ENCODE peak calls at places on chromosomes 1 and 21, in four cellular contexts. One of them, this sample, is unnamed. For H3K4me1, the result is how much of the 10 kb centered on the place peaks cover.

GRCh38 chr1:187624812-187625542 is 796.2 kb downstream of the PLA2G4A start:
- DNase-seq in right atrium auricular region: no peak
- DNase-seq in endodermal cell: no peak
- DNase-seq in CD8-positive, alpha-beta T cell: no peak
- DNase-seq in this sample: no peak

GRCh38 chr1:157399984-157400382 is 152.3 kb downstream of the FCRL5 start:
- DNase-seq in right atrium auricular region: no peak
- DNase-seq in endodermal cell: peak
- DNase-seq in CD8-positive, alpha-beta T cell: no peak
- DNase-seq in this sample: no peak

GRCh38 chr1:33295023-33295422 is 25.9 kb downstream of the A3GALT2 start:
- DNase-seq in right atrium auricular region: no peak
- DNase-seq in endodermal cell: peak
- DNase-seq in CD8-positive, alpha-beta T cell: no peak
- DNase-seq in this sample: no peak

GRCh38 chr1:26959722-26960624 is at the start of gene KDF1:
- DNase-seq in right atrium auricular region: no peak
- DNase-seq in endodermal cell: peak
- DNase-seq in CD8-positive, alpha-beta T cell: peak
- DNase-seq in this sample: no peak

GRCh38 chr21:36747815-36748381 is 49.0 kb downstream of the SIM2 start:
- DNase-seq in right atrium auricular region: no peak
- DNase-seq in endodermal cell: peak
- DNase-seq in CD8-positive, alpha-beta T cell: no peak
- DNase-seq in this sample: peak

GRCh38 chr1:11951901-11952300 is 17.4 kb downstream of the PLOD1 start:
- DNase-seq in right atrium auricular region: no peak
- DNase-seq in endodermal cell: no peak
- DNase-seq in CD8-positive, alpha-beta T cell: no peak
- DNase-seq in this sample: no peak

GRCh38 chr1:175268720-175269119 is 76.1 kb upstream of the KIAA0040 start:
- DNase-seq in right atrium auricular region: no peak
- DNase-seq in endodermal cell: peak
- DNase-seq in CD8-positive, alpha-beta T cell: no peak
- DNase-seq in this sample: no peak

GRCh38 chr1:112358061-112358770 is 37.8 kb upstream of the CTTNBP2NL start:
- DNase-seq in right atrium auricular region: no peak
- DNase-seq in endodermal cell: no peak
- DNase-seq in CD8-positive, alpha-beta T cell: no peak
- DNase-seq in this sample: no peak

GRCh38 chr1:116439701-116440100 is 66.7 kb downstream of the ATP1A1 start:
- DNase-seq in right atrium auricular region: no peak
- DNase-seq in endodermal cell: no peak
- DNase-seq in CD8-positive, alpha-beta T cell: no peak
- DNase-seq in this sample: no peak

GRCh38 chr1:23568608-23569383 is 9.5 kb upstream of the ID3 start:
- DNase-seq in right atrium auricular region: no peak
- DNase-seq in endodermal cell: no peak
- DNase-seq in CD8-positive, alpha-beta T cell: no peak
- DNase-seq in this sample: no peak

GRCh38 chr1:235739124-235739523 is 89.5 kb upstream of the GNG4 start:
- DNase-seq in right atrium auricular region: no peak
- DNase-seq in endodermal cell: no peak
- DNase-seq in CD8-positive, alpha-beta T cell: no peak
- DNase-seq in this sample: no peak

GRCh38 chr1:235093013-235093618 is 35.5 kb downstream of the TOMM20 start:
- DNase-seq in right atrium auricular region: no peak
- DNase-seq in endodermal cell: peak
- DNase-seq in CD8-positive, alpha-beta T cell: no peak
- DNase-seq in this sample: peak

GRCh38 chr1:89566761-89567174 is 42.1 kb downstream of the LRRC8B start:
- DNase-seq in right atrium auricular region: peak
- DNase-seq in endodermal cell: no peak
- DNase-seq in CD8-positive, alpha-beta T cell: no peak
- DNase-seq in this sample: peak

GRCh38 chr21:43703068-43703880 is 15.7 kb upstream of the PDXK start:
- DNase-seq in right atrium auricular region: no peak
- DNase-seq in endodermal cell: peak
- DNase-seq in CD8-positive, alpha-beta T cell: no peak
- DNase-seq in this sample: peak

GRCh38 chr1:116764466-116764896 is 10.3 kb downstream of the CD2 start:
- DNase-seq in right atrium auricular region: no peak
- DNase-seq in endodermal cell: no peak
- DNase-seq in CD8-positive, alpha-beta T cell: no peak
- DNase-seq in this sample: no peak

GRCh38 chr1:91804546-91805023 is 81.4 kb downstream of the TGFBR3 start:
- DNase-seq in right atrium auricular region: no peak
- DNase-seq in endodermal cell: no peak
- DNase-seq in CD8-positive, alpha-beta T cell: peak
- DNase-seq in this sample: no peak

GRCh38 chr1:156691665-156692408 is 13.5 kb downstream of the CRABP2 start:
- DNase-seq in right atrium auricular region: no peak
- DNase-seq in endodermal cell: peak
- DNase-seq in CD8-positive, alpha-beta T cell: no peak
- DNase-seq in this sample: no peak

GRCh38 chr1:85225624-85226380 is 25.0 kb upstream of the SYDE2 start:
- DNase-seq in right atrium auricular region: no peak
- DNase-seq in endodermal cell: no peak
- DNase-seq in CD8-positive, alpha-beta T cell: no peak
- DNase-seq in this sample: no peak
- H3K4me3 ChIP-seq in right atrium auricular region: no peak
- H3K4me3 ChIP-seq in endodermal cell: no peak
- H3K4me3 ChIP-seq in CD8-positive, alpha-beta T cell: no peak
- H3K4me3 ChIP-seq in this sample: no peak

GRCh38 chr1:153493343-153493960 is 33.0 kb upstream of the S100A7 start:
- DNase-seq in right atrium auricular region: no peak
- DNase-seq in endodermal cell: no peak
- DNase-seq in CD8-positive, alpha-beta T cell: no peak
- DNase-seq in this sample: no peak
- H3K4me1 ChIP-seq in right atrium auricular region: under half
- H3K4me1 ChIP-seq in endodermal cell: under half
- H3K4me1 ChIP-seq in CD8-positive, alpha-beta T cell: under half
- H3K4me1 ChIP-seq in this sample: under half

GRCh38 chr1:115281143-115281542 is 56.9 kb downstream of the NGF start:
- DNase-seq in right atrium auricular region: no peak
- DNase-seq in endodermal cell: no peak
- DNase-seq in CD8-positive, alpha-beta T cell: no peak
- DNase-seq in this sample: no peak
- H3K4me3 ChIP-seq in right atrium auricular region: no peak
- H3K4me3 ChIP-seq in endodermal cell: no peak
- H3K4me3 ChIP-seq in CD8-positive, alpha-beta T cell: no peak
- H3K4me3 ChIP-seq in this sample: no peak

GRCh38 chr1:225777058-225777582 is 506 bp upstream of the SRP9 start:
- DNase-seq in right atrium auricular region: no peak
- DNase-seq in endodermal cell: no peak
- DNase-seq in CD8-positive, alpha-beta T cell: no peak
- DNase-seq in this sample: no peak
- H3K4me1 ChIP-seq in right atrium auricular region: under half
- H3K4me1 ChIP-seq in endodermal cell: under half
- H3K4me1 ChIP-seq in CD8-positive, alpha-beta T cell: half or more
- H3K4me1 ChIP-seq in this sample: half or more

GRCh38 chr1:168726311-168726710 is 2.7 kb downstream of the DPT start:
- DNase-seq in right atrium auricular region: no peak
- DNase-seq in endodermal cell: no peak
- DNase-seq in CD8-positive, alpha-beta T cell: no peak
- DNase-seq in this sample: no peak

GRCh38 chr1:168728452-168729404 is at the start of gene DPT:
- DNase-seq in right atrium auricular region: peak
- DNase-seq in endodermal cell: no peak
- DNase-seq in CD8-positive, alpha-beta T cell: no peak
- DNase-seq in this sample: peak

GRCh38 chr1:168725060-168725459 is 3.9 kb downstream of the DPT start:
- DNase-seq in right atrium auricular region: no peak
- DNase-seq in endodermal cell: no peak
- DNase-seq in CD8-positive, alpha-beta T cell: no peak
- DNase-seq in this sample: no peak

GRCh38 chr1:168729405-168729802 is 398 bp upstream of the DPT start:
- DNase-seq in right atrium auricular region: no peak
- DNase-seq in endodermal cell: no peak
- DNase-seq in CD8-positive, alpha-beta T cell: no peak
- DNase-seq in this sample: no peak

GRCh38 chr1:168726719-168727118 is 2.3 kb downstream of the DPT start:
- DNase-seq in right atrium auricular region: no peak
- DNase-seq in endodermal cell: no peak
- DNase-seq in CD8-positive, alpha-beta T cell: no peak
- DNase-seq in this sample: no peak
- H3K4me3 ChIP-seq in right atrium auricular region: peak
- H3K4me3 ChIP-seq in endodermal cell: no peak
- H3K4me3 ChIP-seq in CD8-positive, alpha-beta T cell: no peak
- H3K4me3 ChIP-seq in this sample: no peak

DNA sequence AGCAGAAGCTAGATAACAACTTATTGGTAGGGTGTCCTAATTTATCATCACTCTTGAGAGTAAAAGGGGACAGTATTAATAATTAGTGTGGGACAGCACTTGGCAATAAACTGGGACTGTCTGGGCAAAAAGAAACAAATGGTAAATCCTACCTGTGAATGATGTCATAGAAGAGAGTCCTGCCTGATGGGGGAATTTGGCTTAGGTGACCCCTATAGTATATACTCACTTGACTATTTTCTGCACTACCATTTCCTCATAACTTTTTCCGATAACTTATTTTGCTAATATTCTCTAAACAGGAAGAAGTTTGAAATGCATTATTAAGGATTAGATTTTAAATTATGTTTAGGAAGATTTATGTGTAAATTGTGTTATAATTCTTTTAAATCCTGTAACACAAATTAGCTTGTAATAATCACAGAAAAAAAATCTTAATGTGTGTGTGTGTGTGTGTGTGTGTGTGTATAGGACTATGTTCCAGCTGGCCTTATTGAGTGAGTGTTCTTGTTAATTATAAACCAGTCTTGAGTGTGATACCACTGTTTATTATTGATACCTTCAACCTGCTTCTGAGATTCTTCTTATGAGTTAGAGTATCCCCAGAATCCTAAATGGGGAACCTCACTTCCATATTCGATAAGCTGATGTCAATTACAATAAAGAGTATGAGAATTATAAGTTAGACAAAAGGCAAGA is 144.2 kb upstream of the C1orf105 start:
- DNase-seq in right atrium auricular region: no peak
- DNase-seq in endodermal cell: no peak
- DNase-seq in CD8-positive, alpha-beta T cell: no peak
- DNase-seq in this sample: no peak
- H3K4me1 ChIP-seq in right atrium auricular region: under half
- H3K4me1 ChIP-seq in endodermal cell: under half
- H3K4me1 ChIP-seq in CD8-positive, alpha-beta T cell: under half
- H3K4me1 ChIP-seq in this sample: under half

DNA sequence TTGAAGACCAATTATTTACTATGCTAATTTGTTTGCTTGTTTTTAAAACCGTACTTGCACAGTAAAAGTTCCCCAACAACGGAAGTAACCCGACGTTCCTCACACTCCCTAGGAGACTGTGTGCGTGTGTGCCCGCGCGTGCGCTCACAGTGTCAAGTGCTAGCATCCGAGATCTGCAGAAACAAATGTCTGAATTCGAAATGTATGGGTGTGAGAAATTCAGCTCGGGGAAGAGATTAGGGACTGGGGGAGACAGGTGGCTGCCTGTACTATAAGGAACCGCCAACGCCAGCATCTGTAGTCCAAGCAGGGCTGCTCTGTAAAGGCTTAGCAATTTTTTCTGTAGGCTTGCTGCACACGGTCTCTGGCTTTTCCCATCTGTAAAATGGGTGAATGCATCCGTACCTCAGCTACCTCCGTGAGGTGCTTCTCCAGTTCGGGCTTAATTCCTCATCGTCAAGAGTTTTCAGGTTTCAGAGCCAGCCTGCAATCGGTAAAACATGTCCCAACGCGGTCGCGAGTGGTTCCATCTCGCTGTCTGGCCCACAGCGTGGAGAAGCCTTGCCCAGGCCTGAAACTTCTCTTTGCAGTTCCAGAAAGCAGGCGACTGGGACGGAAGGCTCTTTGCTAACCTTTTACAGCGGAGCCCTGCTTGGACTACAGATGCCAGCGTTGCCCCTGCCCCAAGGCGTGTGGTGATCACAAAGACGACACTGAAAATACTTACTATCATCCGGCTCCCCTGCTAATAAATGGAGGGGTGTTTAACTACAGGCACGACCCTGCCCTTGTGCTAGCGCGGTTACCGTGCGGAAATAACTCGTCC is 1.2 kb upstream of the OLIG2 start:
- DNase-seq in right atrium auricular region: no peak
- DNase-seq in endodermal cell: peak
- DNase-seq in CD8-positive, alpha-beta T cell: no peak
- DNase-seq in this sample: no peak
- H3K4me3 ChIP-seq in right atrium auricular region: no peak
- H3K4me3 ChIP-seq in endodermal cell: no peak
- H3K4me3 ChIP-seq in CD8-positive, alpha-beta T cell: peak
- H3K4me3 ChIP-seq in this sample: no peak

GRCh38 chr1:93818570-93818959 is 60.4 kb downstream of the DNTTIP2 start:
- DNase-seq in right atrium auricular region: no peak
- DNase-seq in endodermal cell: no peak
- DNase-seq in CD8-positive, alpha-beta T cell: no peak
- DNase-seq in this sample: no peak

GRCh38 chr1:93817819-93818569 is 61.0 kb downstream of the DNTTIP2 start:
- DNase-seq in right atrium auricular region: no peak
- DNase-seq in endodermal cell: no peak
- DNase-seq in CD8-positive, alpha-beta T cell: peak
- DNase-seq in this sample: no peak

GRCh38 chr1:93815738-93816110 is 63.3 kb downstream of the DNTTIP2 start:
- DNase-seq in right atrium auricular region: no peak
- DNase-seq in endodermal cell: no peak
- DNase-seq in CD8-positive, alpha-beta T cell: no peak
- DNase-seq in this sample: no peak

GRCh38 chr1:93814795-93815737 is 63.9 kb downstream of the DNTTIP2 start:
- DNase-seq in right atrium auricular region: no peak
- DNase-seq in endodermal cell: peak
- DNase-seq in CD8-positive, alpha-beta T cell: no peak
- DNase-seq in this sample: no peak

DNA sequence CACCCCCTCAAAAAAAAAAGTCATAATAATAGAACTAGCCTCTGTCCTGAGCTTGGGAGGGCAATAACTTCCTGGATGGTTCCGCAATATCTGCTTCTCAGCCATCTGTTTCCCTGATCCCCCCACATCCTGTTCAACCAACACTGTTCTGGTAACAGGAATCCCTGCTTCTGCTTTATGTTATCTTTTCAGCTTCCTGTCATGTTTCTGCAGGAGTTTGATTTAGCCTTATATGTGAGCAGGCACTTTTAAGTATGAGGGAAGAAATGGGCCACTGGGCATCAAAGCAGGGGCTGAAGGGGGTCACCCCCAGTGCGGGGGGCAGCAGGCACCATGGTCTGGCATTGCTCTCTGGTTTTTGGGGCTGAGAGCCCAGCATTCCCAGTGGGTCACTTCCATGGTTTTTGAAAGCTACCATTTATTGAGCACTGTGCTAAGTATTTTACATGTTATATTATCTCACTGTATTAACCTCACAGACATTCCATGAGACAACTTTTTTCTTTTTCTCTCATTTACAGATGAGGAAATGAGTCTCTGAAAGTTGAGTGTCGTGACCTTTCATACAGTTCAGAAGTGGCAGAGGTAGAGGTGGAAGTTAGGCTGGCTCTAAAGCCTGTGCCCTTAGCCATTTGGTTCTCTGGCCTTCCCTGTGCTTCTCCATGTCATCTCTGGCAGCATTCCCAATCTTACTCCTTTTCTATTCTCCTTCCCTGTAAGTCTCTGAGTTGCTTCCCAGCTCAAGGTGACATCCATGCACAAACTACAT is 61.9 kb downstream of the DNTTIP2 start:
- DNase-seq in right atrium auricular region: no peak
- DNase-seq in endodermal cell: no peak
- DNase-seq in CD8-positive, alpha-beta T cell: no peak
- DNase-seq in this sample: peak
- H3K4me1 ChIP-seq in right atrium auricular region: under half
- H3K4me1 ChIP-seq in endodermal cell: under half
- H3K4me1 ChIP-seq in CD8-positive, alpha-beta T cell: under half
- H3K4me1 ChIP-seq in this sample: under half

GRCh38 chr21:28639742-28640141 is 352.9 kb downstream of the LTN1 start:
- DNase-seq in right atrium auricular region: no peak
- DNase-seq in endodermal cell: no peak
- DNase-seq in CD8-positive, alpha-beta T cell: no peak
- DNase-seq in this sample: no peak
- H3K4me3 ChIP-seq in right atrium auricular region: no peak
- H3K4me3 ChIP-seq in endodermal cell: no peak
- H3K4me3 ChIP-seq in CD8-positive, alpha-beta T cell: no peak
- H3K4me3 ChIP-seq in this sample: no peak

This sample was measured in heart right ventricle.